ENCODE peak calls at places on chromosomes 7 and 10, in six cellular contexts. A, L, S, K, J and W are unnamed samples.

GRCh38 chr7:134188311-134188710 is 61.2 kb downstream of the LRGUK start:
- DNase-seq in S (no peak), L (no peak), A (no peak), K (no peak), J (no peak), W (no peak)

GRCh38 chr7:72925546-72926120 is 738 bp downstream of the POM121 start:
- DNase-seq in A (no peak), S (no peak), J (peak), L (no peak), K (no peak), W (no peak)

GRCh38 chr7:66535414-66536329 is 93.0 kb upstream of the KCTD7 start:
- DNase-seq in K (peak), J (no peak), S (no peak), L (no peak), A (no peak), W (peak)

GRCh38 chr7:106772655-106773108 is 92.4 kb upstream of the PIK3CG start:
- DNase-seq in L (peak), A (no peak), J (no peak), K (peak), S (no peak), W (no peak)

GRCh38 chr10:107970512-107970911 is 806.0 kb upstream of the SORCS1 start:
- DNase-seq in L (no peak), K (no peak), J (no peak), S (no peak), A (no peak), W (no peak)

GRCh38 chr10:90986870-90987269 is 66.0 kb upstream of the ANKRD1 start:
- DNase-seq in S (no peak), J (no peak), A (no peak), K (no peak), L (no peak), W (no peak)

GRCh38 chr10:34649385-34649784 is 165.7 kb downstream of the PARD3 start:
- DNase-seq in S (no peak), L (no peak), A (no peak), J (no peak), K (no peak), W (no peak)

GRCh38 chr7:114925443-114925842 is 3.5 kb downstream of the MDFIC start:
- DNase-seq in J (no peak), S (no peak), A (no peak), K (no peak), L (no peak), W (no peak)

GRCh38 chr7:92595281-92595680 is 5.1 kb upstream of the FAM133B start:
- DNase-seq in S (no peak), L (peak), A (no peak), J (no peak), K (peak), W (no peak)

GRCh38 chr7:3065724-3066143 is 22.1 kb upstream of the CARD11 start:
- DNase-seq in L (no peak), S (peak), J (peak), K (no peak), A (peak), W (no peak)

GRCh38 chr7:116630932-116631449 is 41.0 kb upstream of the MET start:
- DNase-seq in A (peak), J (no peak), L (peak), K (peak), S (peak), W (peak)

GRCh38 chr10:125521721-125522680 is 161.0 kb downstream of the TEX36 start:
- DNase-seq in L (peak), K (no peak), A (no peak), J (no peak), S (peak), W (peak)

GRCh38 chr7:131943616-131944015 is 387.2 kb upstream of the PODXL start:
- DNase-seq in J (no peak), L (no peak), A (no peak), S (no peak), K (no peak), W (no peak)

GRCh38 chr7:140645166-140645565 is 4.6 kb upstream of the DENND2A start:
- DNase-seq in A (no peak), J (no peak), L (no peak), K (no peak), S (no peak), W (no peak)

GRCh38 chr10:126013489-126014281 is 117.3 kb downstream of the FANK1 start:
- DNase-seq in J (no peak), L (no peak), S (no peak), K (peak), A (no peak), W (no peak)

GRCh38 chr7:30635798-30636197 is 41.1 kb downstream of the GARS1 start:
- DNase-seq in A (no peak), K (no peak), L (no peak), S (no peak), J (no peak), W (no peak)

GRCh38 chr7:116436305-116436826 is 63.2 kb upstream of the CAV2 start:
- DNase-seq in A (no peak), K (no peak), J (no peak), S (no peak), L (no peak), W (no peak)

GRCh38 chr7:4739528-4739992 is 35.9 kb upstream of the AP5Z1 start:
- DNase-seq in L (no peak), A (peak), K (peak), J (no peak), S (no peak), W (peak)

GRCh38 chr7:913736-914520 is 37.6 kb downstream of the GET4 start:
- DNase-seq in A (no peak), L (peak), J (no peak), S (no peak), K (peak), W (no peak)

GRCh38 chr10:125817318-125817946 is 5.6 kb downstream of the UROS start:
- DNase-seq in S (no peak), L (no peak), J (no peak), A (no peak), K (no peak), W (no peak)

GRCh38 chr7:108124820-108125219 is 5.3 kb downstream of the LAMB4 start:
- DNase-seq in S (no peak), K (no peak), J (no peak), A (no peak), L (no peak), W (no peak)

GRCh38 chr7:5296627-5297226 is 14.0 kb downstream of the SLC29A4 start:
- DNase-seq in J (no peak), K (no peak), S (peak), A (no peak), L (no peak), W (no peak)

GRCh38 chr7:29806131-29806792 is at the start of gene WIPF3:
- DNase-seq in J (peak), S (no peak), K (no peak), L (peak), A (peak), W (peak)

GRCh38 chr7:30764030-30764991 is 6.9 kb upstream of the MINDY4 start:
- DNase-seq in A (no peak), L (no peak), K (peak), J (no peak), S (no peak), W (peak)

GRCh38 chr7:95878677-95879076 is 106.3 kb downstream of the DYNC1I1 start:
- DNase-seq in J (no peak), S (no peak), A (no peak), K (no peak), L (no peak), W (no peak)

GRCh38 chr7:29318853-29319718 is 124.5 kb downstream of the CHN2 start:
- DNase-seq in S (no peak), L (no peak), J (no peak), K (no peak), A (no peak), W (no peak)

GRCh38 chr10:85921789-85922188 is 444.8 kb downstream of the GRID1 start:
- DNase-seq in S (no peak), A (no peak), L (no peak), J (no peak), K (no peak), W (no peak)

GRCh38 chr10:75403144-75404022 is 1.8 kb upstream of the ZNF503 start:
- DNase-seq in J (peak), K (peak), S (no peak), A (peak), L (peak), W (peak)

GRCh38 chr10:14250496-14250895 is 80.2 kb downstream of the FRMD4A start:
- DNase-seq in S (no peak), K (no peak), L (no peak), A (no peak), J (no peak), W (no peak)